ENCODE peak calls at places on chromosomes 1 and 21, in eight cellular contexts. One of them, this sample, is unnamed. For H3K4me1 and H3K36me3, the result is how much of the 10 kb centered on the place peaks cover.

GRCh38 chr1:36730599-36730998 is 247.9 kb upstream of the CSF3R start:
- DNase-seq in uterus: no peak
- DNase-seq in pancreas: no peak
- DNase-seq in tibial artery: peak
- DNase-seq in CD8-positive, alpha-beta memory T cell: no peak
- DNase-seq in esophagus squamous epithelium: no peak
- DNase-seq in endodermal cell: peak
- DNase-seq in astrocyte: no peak
- DNase-seq in this sample: no peak

GRCh38 chr1:31855038-31855845 is 39.4 kb upstream of the SPOCD1 start:
- DNase-seq in uterus: no peak
- DNase-seq in pancreas: no peak
- DNase-seq in tibial artery: no peak
- DNase-seq in CD8-positive, alpha-beta memory T cell: no peak
- DNase-seq in esophagus squamous epithelium: no peak
- DNase-seq in endodermal cell: no peak
- DNase-seq in astrocyte: peak
- DNase-seq in this sample: no peak

GRCh38 chr1:155083865-155084721 is 5.5 kb downstream of the EFNA3 start:
- DNase-seq in uterus: peak
- DNase-seq in pancreas: peak
- DNase-seq in tibial artery: no peak
- DNase-seq in CD8-positive, alpha-beta memory T cell: peak
- DNase-seq in esophagus squamous epithelium: no peak
- DNase-seq in endodermal cell: peak
- DNase-seq in astrocyte: no peak
- DNase-seq in this sample: no peak

GRCh38 chr1:70688580-70688979 is 277.5 kb downstream of the CTH start:
- DNase-seq in uterus: no peak
- DNase-seq in pancreas: no peak
- DNase-seq in tibial artery: no peak
- DNase-seq in CD8-positive, alpha-beta memory T cell: no peak
- DNase-seq in esophagus squamous epithelium: no peak
- DNase-seq in endodermal cell: no peak
- DNase-seq in astrocyte: no peak
- DNase-seq in this sample: no peak

GRCh38 chr1:223197923-223198627 is 55.0 kb upstream of the TLR5 start:
- DNase-seq in uterus: no peak
- DNase-seq in pancreas: no peak
- DNase-seq in tibial artery: no peak
- DNase-seq in CD8-positive, alpha-beta memory T cell: no peak
- DNase-seq in esophagus squamous epithelium: no peak
- DNase-seq in endodermal cell: no peak
- DNase-seq in astrocyte: peak
- DNase-seq in this sample: no peak

GRCh38 chr1:53188099-53188498 is 8.5 kb upstream of the CPT2 start:
- DNase-seq in uterus: no peak
- DNase-seq in pancreas: no peak
- DNase-seq in tibial artery: no peak
- DNase-seq in CD8-positive, alpha-beta memory T cell: no peak
- DNase-seq in esophagus squamous epithelium: no peak
- DNase-seq in endodermal cell: no peak
- DNase-seq in astrocyte: peak
- DNase-seq in this sample: no peak

GRCh38 chr1:97668945-97669344 is 251.9 kb downstream of the DPYD start:
- DNase-seq in uterus: no peak
- DNase-seq in pancreas: no peak
- DNase-seq in tibial artery: no peak
- DNase-seq in CD8-positive, alpha-beta memory T cell: no peak
- DNase-seq in esophagus squamous epithelium: no peak
- DNase-seq in endodermal cell: no peak
- DNase-seq in astrocyte: peak
- DNase-seq in this sample: peak

GRCh38 chr1:82795503-82796149 is 994.9 kb downstream of the ADGRL2 start:
- DNase-seq in uterus: no peak
- DNase-seq in pancreas: no peak
- DNase-seq in tibial artery: no peak
- DNase-seq in CD8-positive, alpha-beta memory T cell: no peak
- DNase-seq in esophagus squamous epithelium: no peak
- DNase-seq in endodermal cell: no peak
- DNase-seq in astrocyte: no peak
- DNase-seq in this sample: no peak

GRCh38 chr1:225460737-225461532 is 33.1 kb upstream of the LBR start:
- DNase-seq in uterus: no peak
- DNase-seq in pancreas: no peak
- DNase-seq in tibial artery: peak
- DNase-seq in CD8-positive, alpha-beta memory T cell: peak
- DNase-seq in esophagus squamous epithelium: no peak
- DNase-seq in endodermal cell: no peak
- DNase-seq in astrocyte: no peak
- DNase-seq in this sample: no peak

GRCh38 chr1:157842939-157843338 is 1.3 kb upstream of the CD5L start:
- DNase-seq in uterus: no peak
- DNase-seq in pancreas: no peak
- DNase-seq in tibial artery: no peak
- DNase-seq in CD8-positive, alpha-beta memory T cell: no peak
- DNase-seq in esophagus squamous epithelium: no peak
- DNase-seq in endodermal cell: no peak
- DNase-seq in astrocyte: no peak
- DNase-seq in this sample: no peak

GRCh38 chr1:157838966-157839365 is 2.6 kb downstream of the CD5L start:
- DNase-seq in uterus: no peak
- DNase-seq in pancreas: no peak
- DNase-seq in tibial artery: no peak
- DNase-seq in CD8-positive, alpha-beta memory T cell: no peak
- DNase-seq in esophagus squamous epithelium: no peak
- DNase-seq in endodermal cell: no peak
- DNase-seq in astrocyte: no peak
- DNase-seq in this sample: no peak

GRCh38 chr1:157849229-157849875 is 7.7 kb upstream of the CD5L start:
- DNase-seq in uterus: no peak
- DNase-seq in pancreas: no peak
- DNase-seq in tibial artery: no peak
- DNase-seq in CD8-positive, alpha-beta memory T cell: no peak
- DNase-seq in esophagus squamous epithelium: no peak
- DNase-seq in endodermal cell: no peak
- DNase-seq in astrocyte: no peak
- DNase-seq in this sample: no peak

GRCh38 chr1:157841708-157842107 is at the start of gene CD5L:
- DNase-seq in uterus: no peak
- DNase-seq in pancreas: no peak
- DNase-seq in tibial artery: no peak
- DNase-seq in CD8-positive, alpha-beta memory T cell: no peak
- DNase-seq in esophagus squamous epithelium: no peak
- DNase-seq in endodermal cell: no peak
- DNase-seq in astrocyte: no peak
- DNase-seq in this sample: no peak

GRCh38 chr1:157844084-157844830 is 2.6 kb upstream of the CD5L start:
- DNase-seq in uterus: no peak
- DNase-seq in pancreas: no peak
- DNase-seq in tibial artery: no peak
- DNase-seq in CD8-positive, alpha-beta memory T cell: no peak
- DNase-seq in esophagus squamous epithelium: no peak
- DNase-seq in endodermal cell: no peak
- DNase-seq in astrocyte: no peak
- DNase-seq in this sample: no peak
- H3K4me1 ChIP-seq in uterus: under half
- H3K4me1 ChIP-seq in pancreas: under half
- H3K4me1 ChIP-seq in tibial artery: under half
- H3K4me1 ChIP-seq in CD8-positive, alpha-beta memory T cell: under half
- H3K4me1 ChIP-seq in esophagus squamous epithelium: under half
- H3K4me1 ChIP-seq in endodermal cell: under half
- H3K4me1 ChIP-seq in astrocyte: under half
- H3K4me1 ChIP-seq in this sample: under half

DNA sequence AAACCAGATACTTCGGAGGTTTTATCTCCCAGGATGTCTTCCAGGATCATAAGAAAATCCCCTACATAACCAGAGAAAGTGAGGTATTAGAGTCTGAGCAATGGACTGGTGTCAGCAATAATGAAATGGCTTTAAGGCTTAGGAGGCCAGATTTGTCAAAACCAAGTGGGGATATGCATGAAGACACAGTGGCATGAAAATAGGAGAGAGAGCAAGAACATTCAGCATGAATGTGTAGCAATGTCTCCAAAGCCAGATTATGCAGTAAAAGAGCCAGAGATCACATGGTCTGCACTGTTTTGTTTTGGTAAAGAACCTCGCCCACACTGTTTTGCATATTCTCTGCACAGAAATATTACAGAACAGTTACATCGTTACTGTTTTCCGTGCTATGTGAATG is 589.4 kb downstream of the PLPP3 start:
- DNase-seq in uterus: no peak
- DNase-seq in pancreas: no peak
- DNase-seq in tibial artery: no peak
- DNase-seq in CD8-positive, alpha-beta memory T cell: no peak
- DNase-seq in esophagus squamous epithelium: no peak
- DNase-seq in endodermal cell: no peak
- DNase-seq in astrocyte: no peak
- DNase-seq in this sample: no peak
- H3K4me3 ChIP-seq in uterus: no peak
- H3K4me3 ChIP-seq in pancreas: no peak
- H3K4me3 ChIP-seq in tibial artery: no peak
- H3K4me3 ChIP-seq in CD8-positive, alpha-beta memory T cell: no peak
- H3K4me3 ChIP-seq in esophagus squamous epithelium: no peak
- H3K4me3 ChIP-seq in endodermal cell: no peak
- H3K4me3 ChIP-seq in astrocyte: no peak
- H3K4me3 ChIP-seq in this sample: no peak

GRCh38 chr1:227748496-227749182 is 13.4 kb downstream of the SNAP47 start:
- DNase-seq in uterus: peak
- DNase-seq in pancreas: no peak
- DNase-seq in tibial artery: no peak
- DNase-seq in CD8-positive, alpha-beta memory T cell: no peak
- DNase-seq in esophagus squamous epithelium: no peak
- DNase-seq in endodermal cell: no peak
- DNase-seq in astrocyte: no peak
- DNase-seq in this sample: no peak
- H3K36me3 ChIP-seq in uterus: under half
- H3K36me3 ChIP-seq in pancreas: under half
- H3K36me3 ChIP-seq in tibial artery: under half
- H3K36me3 ChIP-seq in CD8-positive, alpha-beta memory T cell: under half
- H3K36me3 ChIP-seq in esophagus squamous epithelium: under half
- H3K36me3 ChIP-seq in endodermal cell: under half
- H3K36me3 ChIP-seq in astrocyte: under half
- H3K36me3 ChIP-seq in this sample: under half

GRCh38 chr1:243250102-243250501 is 5.0 kb downstream of the CEP170 start:
- DNase-seq in uterus: no peak
- DNase-seq in pancreas: no peak
- DNase-seq in tibial artery: no peak
- DNase-seq in CD8-positive, alpha-beta memory T cell: no peak
- DNase-seq in esophagus squamous epithelium: no peak
- DNase-seq in endodermal cell: no peak
- DNase-seq in astrocyte: no peak
- DNase-seq in this sample: no peak
- H3K4me1 ChIP-seq in uterus: under half
- H3K4me1 ChIP-seq in pancreas: under half
- H3K4me1 ChIP-seq in tibial artery: under half
- H3K4me1 ChIP-seq in CD8-positive, alpha-beta memory T cell: under half
- H3K4me1 ChIP-seq in esophagus squamous epithelium: under half
- H3K4me1 ChIP-seq in endodermal cell: under half
- H3K4me1 ChIP-seq in astrocyte: under half
- H3K4me1 ChIP-seq in this sample: under half

DNA sequence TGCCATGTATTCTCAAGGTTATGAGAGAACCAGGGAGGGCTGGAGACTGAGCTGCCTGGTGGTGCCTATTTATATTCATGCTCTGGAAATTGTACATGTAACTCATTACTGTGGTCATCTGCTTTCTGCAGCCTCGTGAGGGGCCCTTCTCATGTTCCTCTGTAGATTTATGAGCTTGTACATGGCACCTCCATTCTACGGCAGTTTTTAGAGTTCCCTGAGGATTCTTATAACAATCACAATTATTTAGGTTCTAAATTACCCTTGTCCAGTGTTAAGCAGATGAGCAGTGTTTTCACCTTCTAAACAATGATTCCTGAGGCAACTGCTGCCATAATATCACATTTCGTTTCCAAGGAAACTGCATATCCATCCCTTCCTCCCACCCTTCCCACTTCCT is 112.1 kb downstream of the ST6GALNAC3 start:
- DNase-seq in uterus: no peak
- DNase-seq in pancreas: no peak
- DNase-seq in tibial artery: no peak
- DNase-seq in CD8-positive, alpha-beta memory T cell: no peak
- DNase-seq in esophagus squamous epithelium: no peak
- DNase-seq in endodermal cell: no peak
- DNase-seq in astrocyte: no peak
- DNase-seq in this sample: no peak
- H3K4me3 ChIP-seq in uterus: no peak
- H3K4me3 ChIP-seq in pancreas: no peak
- H3K4me3 ChIP-seq in tibial artery: no peak
- H3K4me3 ChIP-seq in CD8-positive, alpha-beta memory T cell: no peak
- H3K4me3 ChIP-seq in esophagus squamous epithelium: no peak
- H3K4me3 ChIP-seq in endodermal cell: no peak
- H3K4me3 ChIP-seq in astrocyte: no peak
- H3K4me3 ChIP-seq in this sample: no peak

DNA sequence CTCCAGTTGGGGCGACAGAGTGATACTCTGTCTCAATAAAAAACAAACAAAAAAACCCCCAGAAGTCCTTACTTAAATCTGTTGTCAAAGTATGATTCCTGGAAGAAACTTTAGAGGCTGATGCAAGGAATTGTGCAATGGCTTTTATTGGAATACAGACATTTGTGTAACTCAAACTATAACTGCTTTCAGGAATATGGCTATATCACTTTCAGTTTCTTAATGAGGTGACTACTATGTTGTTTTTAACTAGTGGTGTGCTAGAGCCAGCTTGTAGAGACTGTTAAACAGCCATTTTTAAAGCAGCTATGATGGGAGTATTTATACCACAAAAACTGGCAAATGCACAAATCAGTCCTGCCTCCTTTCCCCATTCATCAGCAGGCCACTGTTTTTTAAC is 22.7 kb upstream of the DNAJC28 start:
- DNase-seq in uterus: no peak
- DNase-seq in pancreas: no peak
- DNase-seq in tibial artery: no peak
- DNase-seq in CD8-positive, alpha-beta memory T cell: no peak
- DNase-seq in esophagus squamous epithelium: no peak
- DNase-seq in endodermal cell: no peak
- DNase-seq in astrocyte: no peak
- DNase-seq in this sample: no peak
- H3K36me3 ChIP-seq in uterus: under half
- H3K36me3 ChIP-seq in pancreas: half or more
- H3K36me3 ChIP-seq in tibial artery: half or more
- H3K36me3 ChIP-seq in CD8-positive, alpha-beta memory T cell: under half
- H3K36me3 ChIP-seq in esophagus squamous epithelium: under half
- H3K36me3 ChIP-seq in endodermal cell: half or more
- H3K36me3 ChIP-seq in astrocyte: half or more
- H3K36me3 ChIP-seq in this sample: half or more